ENCODE peak calls at places on chromosomes 13 and 19, in eight cellular contexts. X is NB4, O is GM12878, C is A549, H is HepG2, F is K562, J is HCT116, Y is H1. V is an unnamed sample.

GRCh38 chr13:75704942-75705320 is 68.8 kb downstream of the LMO7 start:
- DNase-seq in J (peak; percentile 84), H (no peak), C (peak; percentile 64), F (no peak), O (no peak), X (no peak), Y (no peak), V (no peak)

GRCh38 chr13:112733112-112733511 is 43.3 kb downstream of the ATP11A start:
- DNase-seq in Y (no peak), O (no peak), H (no peak), X (no peak), F (no peak), J (no peak), C (no peak), V (no peak)

GRCh38 chr19:10334340-10335148 is 1.2 kb upstream of the RAVER1 start:
- DNase-seq in O (no peak), Y (peak; percentile 70), H (peak; percentile 93), F (peak; percentile 97), J (peak; percentile 93), X (peak; percentile 99), C (peak; percentile 93), V (peak; percentile 98)

GRCh38 chr19:22422220-22422619 is at the start of gene ZNF98:
- DNase-seq in C (no peak), O (no peak), Y (no peak), J (no peak), H (no peak), X (no peak), F (no peak), V (no peak)

GRCh38 chr13:77720988-77721387 is 23.5 kb downstream of the SLAIN1 start:
- DNase-seq in J (no peak), X (no peak), O (no peak), H (no peak), Y (no peak), F (no peak), C (no peak), V (no peak)

GRCh38 chr13:32695602-32696250 is 109.5 kb downstream of the PDS5B start:
- DNase-seq in J (no peak), F (no peak), H (no peak), X (no peak), Y (no peak), C (no peak), O (no peak), V (no peak)

GRCh38 chr13:40205771-40206240 is 460.6 kb downstream of the FOXO1 start:
- DNase-seq in Y (no peak), F (no peak), C (no peak), H (no peak), O (no peak), X (no peak), J (no peak), V (peak; percentile 28)

GRCh38 chr13:41409611-41410010 is 47.7 kb upstream of the RGCC start:
- DNase-seq in J (no peak), Y (no peak), O (no peak), F (no peak), C (no peak), X (no peak), H (no peak), V (no peak)

GRCh38 chr19:47507924-47508553 is 6.8 kb downstream of the NAPA start:
- DNase-seq in X (no peak), J (no peak), F (no peak), H (no peak), O (no peak), C (no peak), Y (no peak), V (no peak)

GRCh38 chr19:46715620-46716012 is 1.3 kb downstream of the PRKD2 start:
- DNase-seq in F (no peak), O (no peak), X (no peak), J (no peak), H (no peak), C (no peak), Y (no peak), V (no peak)

GRCh38 chr19:8194528-8195275 is 14.5 kb upstream of the CERS4 start:
- DNase-seq in C (no peak), O (no peak), J (no peak), H (no peak), F (peak; percentile 16), X (peak; percentile 97), Y (no peak), V (no peak)

GRCh38 chr13:44347301-44347700 is 26.3 kb upstream of the SERP2 start:
- DNase-seq in C (no peak), X (no peak), H (no peak), O (no peak), Y (no peak), F (no peak), J (no peak), V (no peak)

GRCh38 chr19:15180451-15181390 is 20.1 kb downstream of the NOTCH3 start:
- DNase-seq in Y (no peak), O (no peak), C (no peak), X (no peak), F (peak; percentile 93), J (no peak), H (peak; percentile 37), V (no peak)

GRCh38 chr13:33367186-33367895 is 81.8 kb upstream of the STARD13 start:
- DNase-seq in H (no peak), Y (no peak), F (no peak), C (no peak), O (no peak), X (no peak), J (no peak), V (no peak)

GRCh38 chr19:35135389-35135909 is 590 bp upstream of the LGI4 start:
- DNase-seq in O (no peak), Y (no peak), X (peak; percentile 60), J (peak; percentile 51), F (peak; percentile 86), C (peak; percentile 81), H (peak; percentile 65), V (peak; percentile 67)

GRCh38 chr13:68275758-68276157 is 1045.6 kb upstream of the PCDH9 start:
- DNase-seq in O (no peak), C (no peak), J (no peak), X (no peak), F (no peak), H (no peak), Y (no peak), V (no peak)

GRCh38 chr13:48626077-48626449 is 27.7 kb upstream of the CYSLTR2 start:
- DNase-seq in F (peak; percentile 62), H (peak; percentile 91), Y (no peak), O (no peak), X (peak; percentile 77), J (no peak), C (no peak), V (peak; percentile 94)

GRCh38 chr13:28792992-28793391 is 27.1 kb upstream of the MTUS2 start:
- DNase-seq in F (no peak), Y (no peak), C (no peak), O (no peak), J (no peak), X (no peak), H (no peak), V (no peak)

GRCh38 chr13:112078879-112079526 is 12.1 kb downstream of the SOX1 start:
- DNase-seq in O (no peak), X (no peak), Y (no peak), H (no peak), C (no peak), F (no peak), J (no peak), V (no peak)

GRCh38 chr13:90826688-90827087 is 520.8 kb upstream of the MIR17HG start:
- DNase-seq in X (no peak), J (no peak), H (no peak), Y (no peak), F (no peak), C (no peak), O (no peak), V (no peak)
- TF ChIP-seq POLR2A in X (no peak), J (no peak), H (no peak), Y (no peak), F (no peak), C (no peak), O (no peak), V (no peak)

GRCh38 chr13:52677823-52678222 is 25.2 kb downstream of the SUGT1 start:
- DNase-seq in H (no peak), O (no peak), F (no peak), Y (no peak), X (no peak), J (no peak), C (no peak), V (no peak)
- TF ChIP-seq MAX in H (no peak), O (no peak), F (no peak), Y (no peak), X (no peak), J (no peak), C (no peak), V (no peak)

GRCh38 chr19:17075860-17076538 is 422 bp downstream of the MYO9B start:
- DNase-seq in J (no peak), C (no peak), F (peak; percentile 52), X (peak; percentile 85), O (no peak), Y (no peak), H (no peak), V (peak; percentile 51)
- TF ChIP-seq POLR2A in J (no peak), C (no peak), F (no peak), X (no peak), O (peak; percentile 5), Y (no peak), H (no peak), V (no peak)

GRCh38 chr19:30063184-30064020 is 121.4 kb downstream of the URI1 start:
- DNase-seq in O (no peak), H (no peak), C (no peak), F (no peak), J (no peak), X (no peak), Y (no peak), V (no peak)

GRCh38 chr19:30060872-30061556 is 119.0 kb downstream of the URI1 start:
- DNase-seq in X (no peak), J (no peak), H (no peak), Y (no peak), F (peak; percentile 44), O (no peak), C (no peak), V (no peak)

GRCh38 chr19:30062331-30063183 is 120.5 kb downstream of the URI1 start:
- DNase-seq in Y (no peak), H (no peak), O (no peak), F (no peak), X (no peak), J (no peak), C (no peak), V (no peak)

GRCh38 chr19:30059741-30060140 is 117.7 kb downstream of the URI1 start:
- DNase-seq in Y (no peak), F (no peak), H (no peak), J (no peak), C (no peak), O (no peak), X (no peak), V (no peak)

DNA sequence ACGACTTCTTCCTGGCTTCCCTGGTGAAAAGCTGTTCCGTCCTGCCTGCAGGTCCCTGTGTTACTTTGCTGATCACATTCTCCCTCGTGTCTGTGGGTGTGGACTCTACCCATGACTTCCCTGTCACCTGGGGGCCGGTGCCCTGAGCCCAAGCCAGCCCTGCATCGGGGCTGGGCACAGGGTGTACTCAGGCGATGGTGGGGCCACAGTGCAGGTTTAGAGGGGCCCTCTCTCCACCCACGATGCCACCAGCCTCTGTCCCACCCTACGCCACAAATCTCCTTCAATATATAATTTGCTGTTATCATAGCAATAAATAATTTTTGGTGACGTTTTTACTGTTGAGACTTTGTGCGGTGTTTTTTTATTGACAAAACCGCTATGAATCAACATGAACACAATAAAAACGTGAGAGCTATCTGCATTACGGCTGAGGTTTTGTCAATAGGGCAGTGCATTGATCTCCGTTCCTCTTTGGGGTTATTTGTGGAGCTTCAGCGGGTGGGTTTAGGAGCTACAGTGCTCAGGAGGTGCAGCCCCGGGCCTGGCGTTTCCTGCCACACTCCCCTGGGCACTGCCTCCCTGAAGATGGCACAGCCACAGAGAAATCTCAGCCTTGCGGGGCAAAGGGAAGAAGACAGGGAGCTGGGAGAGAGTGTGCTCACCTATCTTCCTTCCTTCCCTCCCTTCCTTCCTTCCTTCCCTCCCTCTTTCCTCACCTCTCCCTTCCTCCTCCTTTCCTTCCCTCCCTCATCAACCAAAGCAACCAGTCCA is 119.7 kb downstream of the URI1 start:
- DNase-seq in H (no peak), F (no peak), J (no peak), C (no peak), X (no peak), O (no peak), Y (no peak), V (no peak)
- TF ChIP-seq MAX in H (no peak), F (no peak), J (no peak), C (no peak), X (no peak), O (no peak), Y (no peak), V (no peak)